ENCODE peak calls at places on chromosomes 6 and 20, in ten cellular contexts. D, V, U, E, H, Y, X, N, J and T are unnamed samples.

GRCh38 chr6:110435052-110435602 is 19.8 kb upstream of the DDO start:
- DNase-seq in V (no peak), E (no peak), H (no peak), N (no peak), D (no peak), X (no peak), Y (no peak), J (no peak), U (no peak), T (no peak)

GRCh38 chr6:42704251-42704936 is 18.0 kb downstream of the PRPH2 start:
- DNase-seq in V (no peak), J (peak; percentile 8), D (no peak), E (no peak), X (no peak), Y (no peak), U (no peak), H (no peak), N (peak; percentile 50), T (no peak)

GRCh38 chr6:22146581-22147468 is 150.0 kb downstream of the PRL start:
- DNase-seq in E (no peak), D (no peak), V (no peak), H (peak; percentile 68), N (peak; percentile 56), Y (no peak), J (no peak), X (no peak), U (no peak), T (no peak)

GRCh38 chr6:163392533-163392932 is 22.0 kb upstream of the QKI start:
- DNase-seq in U (no peak), N (no peak), E (no peak), X (no peak), V (peak; percentile 27), J (no peak), Y (peak; percentile 29), H (no peak), D (no peak), T (no peak)

GRCh38 chr20:46970937-46971630 is 76.4 kb downstream of the EYA2 start:
- DNase-seq in E (no peak), D (no peak), V (no peak), Y (no peak), X (peak; percentile 31), U (peak; percentile 13), J (peak; percentile 25), H (no peak), N (no peak), T (no peak)

GRCh38 chr6:117441824-117442264 is 16.1 kb upstream of the ROS1 start:
- DNase-seq in H (no peak), D (no peak), V (no peak), U (no peak), N (no peak), Y (no peak), X (no peak), E (no peak), J (no peak), T (no peak)

GRCh38 chr6:33199687-33200233 is 705 bp downstream of the RXRB start:
- DNase-seq in V (peak; percentile 61), J (peak; percentile 74), Y (peak; percentile 91), H (no peak), E (no peak), D (peak; percentile 64), X (peak; percentile 68), N (no peak), U (peak; percentile 82), T (no peak)

GRCh38 chr6:69349776-69350175 is 447.0 kb downstream of the LMBRD1 start:
- DNase-seq in J (no peak), H (no peak), U (no peak), X (peak; percentile 90), V (no peak), E (no peak), N (peak; percentile 55), Y (no peak), D (no peak), T (no peak)

GRCh38 chr6:163281661-163282060 is 132.9 kb upstream of the QKI start:
- DNase-seq in U (no peak), N (no peak), D (no peak), X (no peak), H (no peak), V (no peak), E (no peak), Y (no peak), J (no peak), T (no peak)

GRCh38 chr6:90126178-90126577 is 170.5 kb downstream of the BACH2 start:
- DNase-seq in H (no peak), J (no peak), N (no peak), D (no peak), Y (no peak), X (no peak), V (no peak), U (no peak), E (no peak), T (no peak)

GRCh38 chr20:45822863-45823262 is 4.2 kb downstream of the TNNC2 start:
- DNase-seq in J (no peak), Y (no peak), H (no peak), E (no peak), V (peak; percentile 56), N (peak; percentile 48), D (no peak), X (peak; percentile 57), U (no peak), T (no peak)

GRCh38 chr6:25801423-25801822 is 30.4 kb downstream of the SLC17A1 start:
- DNase-seq in V (no peak), X (no peak), H (no peak), Y (no peak), D (no peak), U (no peak), E (no peak), N (no peak), J (no peak), T (no peak)

GRCh38 chr6:142210606-142211005 is 63.5 kb downstream of the VTA1 start:
- DNase-seq in X (no peak), U (no peak), H (no peak), Y (no peak), E (no peak), N (no peak), J (no peak), D (no peak), V (no peak), T (no peak)

GRCh38 chr6:34459899-34460593 is 5.8 kb upstream of the PACSIN1 start:
- DNase-seq in V (peak; percentile 12), H (peak; percentile 66), J (peak; percentile 43), E (no peak), X (peak; percentile 47), D (no peak), N (no peak), Y (peak; percentile 64), U (peak; percentile 55), T (peak; percentile 34)

GRCh38 chr6:111550953-111551352 is 54.7 kb downstream of the TRAF3IP2 start:
- DNase-seq in U (no peak), N (no peak), V (peak; percentile 80), H (no peak), D (no peak), Y (no peak), E (no peak), X (no peak), J (peak; percentile 39), T (no peak)

GRCh38 chr20:17840423-17840822 is 128.2 kb downstream of the SNX5 start:
- DNase-seq in J (no peak), D (no peak), Y (no peak), U (no peak), N (no peak), X (no peak), E (no peak), H (no peak), V (no peak), T (no peak)

GRCh38 chr6:127459231-127459641 is at the start of gene KIAA0408:
- DNase-seq in J (peak; percentile 49), U (no peak), H (no peak), N (no peak), Y (no peak), X (no peak), D (no peak), E (no peak), V (peak; percentile 52), T (no peak)

GRCh38 chr6:6845603-6846002 is 257.1 kb downstream of the LY86 start:
- DNase-seq in X (no peak), E (no peak), J (no peak), U (no peak), N (no peak), V (no peak), H (no peak), D (no peak), Y (no peak), T (no peak)

GRCh38 chr6:25016311-25016710 is 80.6 kb upstream of the RIPOR2 start:
- DNase-seq in E (no peak), N (no peak), D (no peak), J (no peak), Y (no peak), X (no peak), V (no peak), U (no peak), H (no peak), T (peak; percentile 15)

GRCh38 chr20:63576311-63576710 is 2.3 kb upstream of the HELZ2 start:
- DNase-seq in Y (no peak), U (no peak), V (no peak), J (no peak), D (no peak), X (no peak), E (no peak), H (no peak), N (no peak), T (no peak)